ENCODE peak calls at places on chromosome 7, in five cellular contexts. D, U, M, Q and C are unnamed samples.

GRCh38 chr7:74148491-74148890 is 25.7 kb upstream of the EIF4H start:
- DNase-seq in Q (no peak), U (no peak), D (no peak), M (no peak), C (no peak)

GRCh38 chr7:762891-763290 is 35.8 kb upstream of the PRKAR1B start:
- DNase-seq in D (no peak), Q (no peak), M (no peak), U (no peak), C (no peak)

GRCh38 chr7:142379445-142379844 is 121.6 kb upstream of the PRSS58 start:
- DNase-seq in Q (no peak), U (no peak), M (no peak), D (no peak), C (no peak)

GRCh38 chr7:157073949-157074624 is 63.6 kb upstream of the MNX1 start:
- DNase-seq in M (no peak), Q (no peak), D (no peak), U (no peak), C (no peak)

GRCh38 chr7:418636-419280 is 100.9 kb downstream of the PDGFA start:
- DNase-seq in D (no peak), U (no peak), Q (no peak), M (no peak), C (no peak)

GRCh38 chr7:130853503-130854279 is 119.7 kb upstream of the KLF14 start:
- DNase-seq in U (no peak), D (peak), M (no peak), Q (peak), C (no peak)

GRCh38 chr7:45026013-45026412 is 26.0 kb downstream of the CCM2 start:
- DNase-seq in M (no peak), Q (no peak), U (no peak), D (no peak), C (no peak)

GRCh38 chr7:41984888-41985287 is 252.1 kb downstream of the GLI3 start:
- DNase-seq in D (no peak), M (no peak), U (peak), Q (peak), C (no peak)

GRCh38 chr7:53095731-53096501 is 60.5 kb downstream of the POM121L12 start:
- DNase-seq in D (no peak), M (no peak), Q (no peak), U (no peak), C (no peak)

GRCh38 chr7:55345292-55345691 is 19.8 kb upstream of the LANCL2 start:
- DNase-seq in U (no peak), Q (no peak), M (no peak), D (no peak), C (no peak)

GRCh38 chr7:27167170-27167505 is 1.8 kb upstream of the HOXA9 start:
- DNase-seq in Q (peak), M (no peak), D (no peak), U (no peak), C (no peak)

GRCh38 chr7:148698397-148699023 is at the start of gene CUL1:
- DNase-seq in M (peak), D (no peak), U (peak), Q (peak), C (peak)

GRCh38 chr7:82805527-82805960 is 357.1 kb downstream of the PCLO start:
- DNase-seq in D (peak), M (no peak), Q (peak), U (peak), C (peak)

GRCh38 chr7:138164804-138165203 is 88.5 kb downstream of the AKR1D1 start:
- DNase-seq in Q (no peak), U (no peak), D (peak), M (no peak), C (no peak)

GRCh38 chr7:38222481-38223096 is 44.5 kb downstream of the STARD3NL start:
- DNase-seq in Q (peak), U (peak), D (peak), M (no peak), C (peak)

GRCh38 chr7:15967121-15967520 is 280.6 kb upstream of the MEOX2 start:
- DNase-seq in U (no peak), D (no peak), Q (no peak), M (no peak), C (no peak)

GRCh38 chr7:90869335-90869734 is 273.2 kb downstream of the CDK14 start:
- DNase-seq in Q (no peak), M (no peak), U (no peak), D (no peak), C (no peak)

GRCh38 chr7:32290015-32290414 is 200.2 kb downstream of the LSM5 start:
- DNase-seq in U (no peak), M (no peak), D (no peak), Q (no peak), C (no peak)

GRCh38 chr7:41916450-41916927 is 213.6 kb upstream of the INHBA start:
- DNase-seq in D (peak), M (no peak), U (peak), Q (peak), C (peak)

GRCh38 chr7:55515569-55516279 is 56.6 kb downstream of the VOPP1 start:
- DNase-seq in Q (no peak), U (no peak), D (no peak), M (no peak), C (no peak)

GRCh38 chr7:141557360-141557759 is 6.2 kb downstream of the AGK start:
- DNase-seq in Q (no peak), M (no peak), D (no peak), U (no peak), C (no peak)

GRCh38 chr7:133650487-133651292 is 397.8 kb downstream of the EXOC4 start:
- DNase-seq in M (no peak), U (no peak), Q (no peak), D (no peak), C (no peak)

GRCh38 chr7:94393251-94393758 is 1.4 kb upstream of the COL1A2 start:
- DNase-seq in Q (no peak), U (no peak), M (no peak), D (no peak), C (peak)

GRCh38 chr7:25726682-25727357 is 425.2 kb upstream of the NFE2L3 start:
- DNase-seq in M (no peak), U (no peak), Q (no peak), D (no peak), C (no peak)

GRCh38 chr7:14233026-14233897 is 243.8 kb upstream of the ETV1 start:
- DNase-seq in M (no peak), Q (peak), U (peak), D (no peak), C (no peak)

GRCh38 chr7:68770649-68771048 is 827.6 kb upstream of the AUTS2 start:
- DNase-seq in Q (no peak), M (no peak), U (no peak), D (no peak), C (no peak)

GRCh38 chr7:42694894-42695553 is 216.8 kb downstream of the C7orf25 start:
- DNase-seq in U (peak), D (no peak), M (no peak), Q (no peak), C (no peak)

GRCh38 chr7:27187702-27188665 is 3.0 kb upstream of the HOXA11 start:
- DNase-seq in D (no peak), M (no peak), Q (no peak), U (no peak), C (no peak)

GRCh38 chr7:102444961-102445673 is 11.7 kb downstream of the ORAI2 start:
- DNase-seq in U (no peak), Q (no peak), D (no peak), M (no peak), C (no peak)

GRCh38 chr7:151306860-151307259 is 34.8 kb upstream of the NUB1 start:
- DNase-seq in Q (no peak), U (no peak), M (no peak), D (no peak), C (no peak)

GRCh38 chr7:151308256-151308655 is 33.4 kb upstream of the NUB1 start:
- DNase-seq in D (no peak), M (no peak), U (no peak), Q (no peak), C (no peak)

GRCh38 chr7:151306374-151306773 is 35.2 kb upstream of the NUB1 start:
- DNase-seq in Q (no peak), D (no peak), M (no peak), U (no peak), C (no peak)

GRCh38 chr7:151308791-151309190 is 32.8 kb upstream of the NUB1 start:
- DNase-seq in U (no peak), Q (no peak), M (no peak), D (no peak), C (no peak)

DNA sequence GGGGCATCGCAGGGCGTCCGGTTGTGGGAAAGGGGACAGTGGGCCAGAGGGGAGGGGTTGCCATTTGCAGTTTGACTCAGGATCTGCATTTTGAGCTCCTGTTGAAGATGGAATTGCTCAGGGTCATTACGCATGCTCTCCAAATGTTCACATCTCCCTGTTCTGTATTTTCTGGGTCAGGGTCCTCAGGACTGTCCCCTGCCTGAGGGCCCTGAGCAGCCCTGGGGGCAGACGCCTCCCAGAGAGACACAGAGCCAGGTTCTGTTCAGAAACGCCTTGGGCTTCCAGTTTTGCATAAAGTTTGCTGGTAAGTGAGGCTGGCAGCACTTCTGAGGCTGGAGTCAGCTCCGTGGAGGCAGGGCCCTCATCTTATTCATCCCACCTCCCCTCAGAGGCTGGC is 34.1 kb upstream of the NUB1 start:
- DNase-seq in U (no peak), M (no peak), D (no peak), Q (no peak), C (no peak)
- TF ChIP-seq CTCF in U (no peak), M (no peak), D (no peak), Q (no peak), C (no peak)

DNA sequence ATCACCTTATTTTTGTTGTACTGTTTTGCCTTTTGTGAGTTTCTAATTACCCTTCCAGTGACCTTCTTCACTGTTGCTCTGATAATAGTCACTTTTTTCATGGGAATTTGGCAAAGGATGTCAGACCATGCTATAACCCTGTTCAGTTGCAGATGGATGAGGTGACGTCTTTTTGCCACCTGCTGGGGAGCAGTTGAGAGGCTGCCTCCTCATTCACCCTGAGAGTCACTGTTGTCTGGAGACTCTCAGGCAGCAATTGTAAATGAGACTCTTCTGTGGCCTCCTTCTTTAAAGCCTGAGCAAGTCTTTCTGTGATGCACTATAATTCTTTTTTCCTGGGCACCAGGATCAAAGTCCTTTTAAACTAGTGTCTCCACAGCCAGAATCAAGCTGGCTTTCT is 345.1 kb downstream of the ARL4A start:
- DNase-seq in M (no peak), D (no peak), Q (no peak), U (peak), C (no peak)
- TF ChIP-seq CTCF in M (no peak), D (no peak), Q (no peak), U (no peak), C (no peak)

GRCh38 chr7:132560825-132561529 is 15.3 kb downstream of the PLXNA4 start:
- DNase-seq in M (no peak), D (no peak), Q (no peak), U (no peak), C (no peak)

GRCh38 chr7:132560105-132560504 is 16.2 kb downstream of the PLXNA4 start:
- DNase-seq in D (no peak), Q (no peak), M (no peak), U (no peak), C (no peak)

GRCh38 chr7:132554446-132554845 is 21.8 kb downstream of the PLXNA4 start:
- DNase-seq in M (no peak), Q (no peak), D (no peak), U (no peak), C (no peak)

GRCh38 chr7:132558815-132559214 is 17.5 kb downstream of the PLXNA4 start:
- DNase-seq in Q (no peak), M (no peak), U (no peak), D (no peak), C (no peak)

DNA sequence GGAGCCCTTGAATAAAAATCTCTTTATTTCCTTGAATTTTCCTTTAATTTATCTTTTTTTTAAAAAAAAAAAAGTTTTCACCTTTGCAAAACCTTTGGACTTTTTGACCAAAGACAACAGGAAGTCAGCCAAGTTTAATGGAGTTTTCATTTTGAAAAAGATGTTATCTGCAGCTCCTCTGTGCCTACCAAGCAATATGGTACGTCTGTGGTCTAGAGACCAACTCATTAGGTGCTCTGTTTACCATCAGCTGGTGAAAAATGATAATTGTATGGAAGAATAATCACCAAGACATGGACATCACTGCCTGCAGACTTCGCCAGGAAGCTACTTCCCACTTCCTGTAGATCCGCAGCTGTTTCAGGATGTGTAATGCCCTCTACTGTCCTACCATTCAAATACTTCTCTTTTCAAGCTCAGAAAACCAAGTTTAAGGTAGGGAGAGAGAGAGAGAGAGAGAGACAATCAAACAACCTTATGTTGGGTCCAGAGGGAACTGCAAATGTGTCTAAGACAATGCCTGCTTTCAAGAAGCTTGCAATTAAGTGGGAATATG is 18.7 kb downstream of the PLXNA4 start:
- DNase-seq in M (no peak), U (peak), Q (no peak), D (no peak), C (no peak)
- TF ChIP-seq CTCF in M (no peak), U (peak), Q (peak), D (no peak), C (no peak)

GRCh38 chr7:155372782-155373358 is 75.2 kb downstream of the INSIG1 start:
- DNase-seq in U (no peak), D (no peak), Q (no peak), M (no peak), C (no peak)

GRCh38 chr7:155373359-155374273 is 75.9 kb downstream of the INSIG1 start:
- DNase-seq in D (no peak), Q (no peak), U (peak), M (no peak), C (no peak)

GRCh38 chr7:155371331-155371883 is 73.7 kb downstream of the INSIG1 start:
- DNase-seq in Q (no peak), D (no peak), U (no peak), M (no peak), C (no peak)

GRCh38 chr7:155369766-155370165 is 72.1 kb downstream of the INSIG1 start:
- DNase-seq in D (no peak), Q (no peak), U (no peak), M (no peak), C (no peak)

DNA sequence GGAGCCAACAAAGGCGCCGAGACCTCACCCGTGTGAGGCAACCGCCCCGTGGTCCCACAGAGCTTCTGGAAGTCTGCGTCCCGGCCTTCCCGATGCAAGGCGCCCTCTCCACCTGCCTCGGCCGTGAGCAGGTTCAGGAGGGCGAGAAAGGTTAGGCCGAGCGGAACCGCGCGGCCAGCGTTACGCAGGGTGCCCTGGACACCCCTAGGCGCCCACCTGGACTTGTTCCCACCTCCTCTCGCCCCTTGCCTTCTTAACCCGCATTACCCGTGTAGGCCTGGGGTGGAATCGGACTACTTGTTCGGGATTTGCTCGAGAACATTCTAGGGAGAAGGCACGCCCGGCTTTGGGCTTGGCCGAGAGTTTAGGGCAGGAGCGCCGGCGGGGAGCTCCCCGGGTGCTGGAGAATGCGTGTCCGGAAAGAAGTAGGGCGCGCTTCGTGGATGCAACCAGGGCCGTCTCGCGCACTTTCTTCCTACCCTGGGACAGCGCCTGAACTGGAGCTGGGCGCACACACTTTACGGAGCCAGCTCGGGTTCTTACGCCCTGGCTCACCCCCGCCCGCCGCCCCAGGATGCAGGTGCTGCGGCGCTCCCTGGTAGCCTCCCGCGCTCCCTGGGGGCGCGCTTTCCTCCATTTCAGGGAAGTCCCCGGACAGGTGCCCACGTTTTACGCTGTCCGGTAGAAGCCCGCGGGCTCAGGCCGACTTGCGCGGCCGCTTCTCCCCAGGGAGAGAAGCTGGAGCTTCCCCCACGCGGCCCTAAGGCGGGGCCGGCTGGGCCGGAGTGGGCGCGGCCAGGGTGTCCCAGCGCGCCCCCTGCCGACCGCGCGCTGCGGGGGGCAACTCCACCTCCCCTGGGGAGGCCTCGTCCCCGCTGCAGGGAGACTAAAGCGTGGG is 74.5 kb downstream of the INSIG1 start:
- DNase-seq in D (no peak), Q (no peak), M (no peak), U (no peak), C (no peak)
- TF ChIP-seq CTCF in D (peak), Q (peak), M (peak), U (peak), C (peak)

GRCh38 chr7:100051611-100052010 is 2.0 kb downstream of the ZSCAN21 start:
- DNase-seq in M (no peak), Q (no peak), U (no peak), D (no peak), C (no peak)

GRCh38 chr7:100048680-100049079 is 894 bp upstream of the ZSCAN21 start:
- DNase-seq in U (no peak), D (no peak), M (no peak), Q (no peak), C (no peak)

GRCh38 chr7:100049441-100050291 is at the start of gene ZSCAN21:
- DNase-seq in Q (peak), D (peak), M (peak), U (peak), C (peak)

GRCh38 chr7:100057006-100057405 is 7.4 kb downstream of the ZSCAN21 start:
- DNase-seq in U (no peak), M (no peak), Q (no peak), D (no peak), C (no peak)

GRCh38 chr7:100053201-100053600 is 3.6 kb downstream of the ZSCAN21 start:
- DNase-seq in M (no peak), U (peak), D (peak), Q (peak), C (peak)
- TF ChIP-seq CTCF in M (peak), U (peak), D (peak), Q (peak), C (peak)

DNA sequence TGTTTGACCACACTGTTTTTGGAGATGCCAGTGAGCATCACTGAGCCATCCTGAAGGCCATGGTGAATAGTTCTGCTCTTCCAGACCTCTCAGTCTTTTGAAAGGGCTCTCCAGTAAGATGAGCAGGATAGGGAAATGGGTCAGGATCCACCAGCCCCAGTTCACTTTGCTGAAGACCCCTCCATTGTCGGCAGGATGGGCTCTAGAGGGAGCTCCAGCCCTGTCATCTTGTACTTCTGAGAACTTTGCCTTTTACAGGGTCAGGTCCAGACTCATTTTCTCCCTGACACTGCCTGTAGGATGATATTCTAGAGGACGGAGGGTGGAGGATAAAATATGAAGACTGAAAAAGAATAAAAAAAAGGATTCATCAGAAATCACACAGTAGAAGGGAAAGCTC is 13.1 kb downstream of the LHFPL3 start:
- DNase-seq in D (no peak), M (no peak), U (no peak), Q (no peak), C (no peak)
- TF ChIP-seq CTCF in D (peak), M (peak), U (peak), Q (no peak), C (no peak)

GRCh38 chr7:105439174-105439893 is 50.6 kb upstream of the SRPK2 start:
- DNase-seq in U (peak), M (no peak), D (no peak), Q (peak), C (peak)
- TF ChIP-seq CTCF in U (no peak), M (no peak), D (no peak), Q (peak), C (no peak)

GRCh38 chr7:72391821-72392377 is 20.2 kb downstream of the CALN1 start:
- DNase-seq in U (no peak), D (no peak), M (no peak), Q (no peak), C (no peak)
- TF ChIP-seq CTCF in U (no peak), D (no peak), M (no peak), Q (no peak), C (no peak)

DNA sequence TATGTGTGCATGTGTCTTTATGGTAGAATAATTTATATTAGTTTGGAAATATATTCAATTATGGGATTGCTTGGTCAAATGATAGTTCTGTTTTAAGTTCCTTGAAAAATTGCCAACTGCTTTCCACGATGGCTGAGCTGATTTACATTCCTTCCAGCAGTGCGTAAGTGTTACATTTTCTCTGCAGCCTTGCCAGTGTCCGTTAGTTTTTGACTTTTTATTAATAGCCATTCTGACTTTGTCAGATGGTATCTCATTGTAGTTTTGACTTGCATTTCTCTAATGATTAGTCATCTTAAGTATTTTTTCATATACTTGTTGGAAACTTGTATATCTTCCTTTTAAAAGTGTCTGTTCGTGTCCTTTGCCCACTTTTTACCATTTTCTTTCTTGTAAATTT is 434.2 kb upstream of the POT1 start:
- DNase-seq in M (no peak), D (no peak), Q (peak), U (peak), C (no peak)
- TF ChIP-seq CTCF in M (no peak), D (no peak), Q (no peak), U (no peak), C (no peak)

GRCh38 chr7:29884399-29885272 is 78.3 kb downstream of the WIPF3 start:
- DNase-seq in Q (no peak), M (peak), D (no peak), U (no peak), C (no peak)
- TF ChIP-seq CTCF in Q (no peak), M (peak), D (no peak), U (no peak), C (no peak)